ENCODE peak calls at places on chromosomes 11 and 22, in eight cellular contexts. N, G, Q, L, H, R, W and J are unnamed samples.

GRCh38 chr11:70944636-70945035 is 307.7 kb downstream of the SHANK2 start:
- DNase-seq in N (no peak), G (no peak), Q (no peak), L (no peak), H (no peak), R (no peak), W (no peak), J (no peak)

GRCh38 chr22:23233084-23233501 is 52.8 kb downstream of the BCR start:
- DNase-seq in N (no peak), G (no peak), Q (no peak), L (no peak), H (no peak), R (no peak), W (no peak), J (no peak)

GRCh38 chr11:134754823-134755198 is 342.8 kb upstream of the B3GAT1 start:
- DNase-seq in N (no peak), G (no peak), Q (no peak), L (no peak), H (no peak), R (no peak), W (no peak), J (no peak)

GRCh38 chr11:7555067-7555699 is 41.4 kb downstream of the PPFIBP2 start:
- DNase-seq in N (peak), G (no peak), Q (no peak), L (no peak), H (no peak), R (no peak), W (no peak), J (no peak)

GRCh38 chr11:80529722-80530121 is 1088.9 kb upstream of the TENM4 start:
- DNase-seq in N (no peak), G (no peak), Q (no peak), L (no peak), H (no peak), R (no peak), W (no peak), J (no peak)

GRCh38 chr11:57203359-57203758 is 21.6 kb downstream of the LRRC55 start:
- DNase-seq in N (no peak), G (no peak), Q (peak), L (peak), H (no peak), R (no peak), W (no peak), J (no peak)

GRCh38 chr22:33678523-33678922 is 241.8 kb downstream of the LARGE1 start:
- DNase-seq in N (no peak), G (no peak), Q (no peak), L (no peak), H (no peak), R (no peak), W (no peak), J (no peak)

GRCh38 chr22:41892721-41893120 is 22.2 kb downstream of the SHISA8 start:
- DNase-seq in N (no peak), G (no peak), Q (no peak), L (no peak), H (no peak), R (no peak), W (no peak), J (no peak)

GRCh38 chr11:44564653-44565007 is 833 bp upstream of the CD82 start:
- DNase-seq in N (peak), G (no peak), Q (peak), L (no peak), H (peak), R (peak), W (peak), J (peak)

GRCh38 chr11:59822989-59823566 is 12.5 kb upstream of the MRPL16 start:
- DNase-seq in N (no peak), G (peak), Q (peak), L (peak), H (peak), R (no peak), W (no peak), J (peak)

GRCh38 chr11:9787981-9788521 is 124.2 kb downstream of the SWAP70 start:
- DNase-seq in N (no peak), G (no peak), Q (peak), L (no peak), H (peak), R (no peak), W (no peak), J (no peak)

GRCh38 chr22:37014835-37015586 is 4.2 kb downstream of the TST start:
- DNase-seq in N (peak), G (no peak), Q (no peak), L (no peak), H (no peak), R (no peak), W (no peak), J (no peak)

GRCh38 chr22:36569999-36570398 is 41.0 kb upstream of the EIF3D start:
- DNase-seq in N (no peak), G (peak), Q (peak), L (peak), H (no peak), R (no peak), W (no peak), J (no peak)

GRCh38 chr11:67178878-67179277 is 59.8 kb downstream of the KDM2A start:
- DNase-seq in N (no peak), G (no peak), Q (peak), L (no peak), H (no peak), R (no peak), W (no peak), J (no peak)

GRCh38 chr22:41524809-41525449 is 19.3 kb downstream of the POLR3H start:
- DNase-seq in N (no peak), G (no peak), Q (no peak), L (no peak), H (peak), R (peak), W (no peak), J (no peak)

GRCh38 chr11:124886476-124886875 is 11.2 kb downstream of the ROBO4 start:
- DNase-seq in N (peak), G (no peak), Q (no peak), L (no peak), H (no peak), R (no peak), W (no peak), J (peak)

GRCh38 chr11:27392715-27393114 is 29.7 kb upstream of the CCDC34 start:
- DNase-seq in N (no peak), G (no peak), Q (peak), L (peak), H (no peak), R (no peak), W (no peak), J (no peak)

GRCh38 chr22:20822240-20822639 is 36.4 kb downstream of the PI4KA start:
- DNase-seq in N (no peak), G (no peak), Q (no peak), L (no peak), H (no peak), R (no peak), W (no peak), J (no peak)

GRCh38 chr11:73308003-73308962 is at the start of gene ARHGEF17:
- DNase-seq in N (peak), G (peak), Q (peak), L (peak), H (peak), R (peak), W (no peak), J (peak)

GRCh38 chr11:30919389-30920172 is 333.4 kb upstream of the MPPED2 start:
- DNase-seq in N (no peak), G (no peak), Q (peak), L (no peak), H (peak), R (no peak), W (no peak), J (no peak)

GRCh38 chr11:30916764-30917163 is 330.6 kb upstream of the MPPED2 start:
- DNase-seq in N (no peak), G (no peak), Q (no peak), L (no peak), H (no peak), R (no peak), W (no peak), J (no peak)

GRCh38 chr11:30911247-30911646 is 325.1 kb upstream of the MPPED2 start:
- DNase-seq in N (no peak), G (no peak), Q (no peak), L (no peak), H (no peak), R (no peak), W (no peak), J (no peak)

GRCh38 chr11:30917859-30918478 is 331.8 kb upstream of the MPPED2 start:
- DNase-seq in N (no peak), G (peak), Q (peak), L (peak), H (peak), R (no peak), W (no peak), J (no peak)

DNA sequence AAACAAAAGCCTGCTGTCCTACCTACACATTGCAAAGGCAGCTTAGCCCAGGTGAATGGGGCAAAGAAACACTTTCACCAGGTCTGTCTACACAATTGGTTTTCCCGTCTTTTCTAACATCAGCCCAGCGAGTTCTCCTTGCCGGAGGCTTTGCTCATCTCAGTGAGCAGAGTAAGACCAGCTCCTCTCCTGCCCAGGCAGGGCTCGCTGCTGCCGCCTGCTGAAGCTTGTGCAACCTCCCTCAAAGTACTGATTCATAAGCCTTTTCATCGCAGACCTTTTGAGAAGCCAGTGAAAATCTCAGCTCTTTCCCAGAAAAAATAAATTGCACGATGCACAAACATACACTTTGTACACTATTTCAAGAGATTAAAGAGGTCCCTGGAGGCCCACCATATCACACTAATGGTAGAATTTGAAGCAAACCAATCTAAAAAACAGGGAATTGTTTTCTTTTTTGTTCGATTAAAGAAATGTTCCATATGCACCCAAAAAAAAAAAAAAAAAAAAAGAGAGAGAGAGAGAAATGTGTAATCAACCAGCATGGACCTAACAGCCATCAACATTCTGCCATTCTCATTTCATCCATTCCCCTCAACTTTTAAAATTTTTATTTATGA is 328.1 kb upstream of the MPPED2 start:
- DNase-seq in N (no peak), G (peak), Q (peak), L (peak), H (peak), R (peak), W (no peak), J (peak)
- TF ChIP-seq POLR2A in N (no peak), G (no peak), Q (no peak), L (no peak), H (no peak), R (no peak), W (no peak), J (no peak)

GRCh38 chr22:50506611-50507420 is 686 bp downstream of the LMF2 start:
- DNase-seq in N (no peak), G (no peak), Q (no peak), L (no peak), H (peak), R (peak), W (peak), J (no peak)
- H3K4me3 ChIP-seq in N (peak), G (peak), Q (peak), L (peak), H (peak), R (peak), W (peak), J (peak)

GRCh38 chr22:45235851-45236342 is 4.8 kb downstream of the KIAA0930 start:
- DNase-seq in N (no peak), G (no peak), Q (no peak), L (no peak), H (no peak), R (peak), W (no peak), J (no peak)
- TF ChIP-seq POLR2A in N (no peak), G (no peak), Q (no peak), L (no peak), H (no peak), R (no peak), W (no peak), J (no peak)

GRCh38 chr11:22433066-22433450 is 94.9 kb downstream of the SLC17A6 start:
- DNase-seq in N (no peak), G (no peak), Q (no peak), L (no peak), H (no peak), R (no peak), W (no peak), J (no peak)
- H3K4me3 ChIP-seq in N (peak), G (no peak), Q (peak), L (peak), H (no peak), R (peak), W (peak), J (no peak)